ENCODE peak calls at places on chromosomes 7 and 10, in four cellular contexts. C, A, H and S are unnamed samples. For H3K4me1, the result is how much of the 10 kb centered on the place peaks cover.

GRCh38 chr10:17506390-17506789 is 52.0 kb upstream of the ST8SIA6 start:
- DNase-seq in H (no peak), A (no peak), C (no peak), S (no peak)

GRCh38 chr7:106623846-106624245 is 37.1 kb downstream of the CCDC71L start:
- DNase-seq in H (no peak), A (no peak), C (no peak), S (no peak)

GRCh38 chr10:123501148-123501547 is 165.0 kb upstream of the GPR26 start:
- DNase-seq in H (no peak), A (no peak), C (no peak), S (no peak)

GRCh38 chr7:45514944-45515343 is 59.2 kb upstream of the ADCY1 start:
- DNase-seq in A (no peak), C (no peak), H (no peak), S (no peak)

GRCh38 chr10:77105756-77106155 is 531.9 kb downstream of the KCNMA1 start:
- DNase-seq in A (no peak), C (no peak), H (no peak), S (no peak)

GRCh38 chr7:19062216-19062615 is 55.2 kb downstream of the TWIST1 start:
- DNase-seq in C (no peak), A (no peak), H (no peak), S (no peak)

GRCh38 chr7:142583424-142583823 is 165.8 kb upstream of the PRSS1 start:
- DNase-seq in C (peak), H (no peak), A (no peak), S (no peak)

GRCh38 chr10:29748109-29748650 is 113.4 kb upstream of the SVIL start:
- DNase-seq in A (no peak), C (no peak), H (no peak), S (no peak)

GRCh38 chr10:80344912-80345311 is 11.6 kb downstream of the DYDC1 start:
- DNase-seq in C (no peak), A (peak), H (no peak), S (no peak)

GRCh38 chr10:7696545-7696944 is 6.6 kb upstream of the ITIH2 start:
- DNase-seq in H (no peak), A (peak), C (no peak), S (no peak)

GRCh38 chr7:128084896-128085608 is 53.8 kb upstream of the LRRC4 start:
- DNase-seq in A (no peak), H (no peak), C (no peak), S (no peak)

GRCh38 chr10:29811751-29812427 is 177.1 kb upstream of the SVIL start:
- DNase-seq in C (peak), H (no peak), A (no peak), S (peak)

GRCh38 chr7:135653285-135654080 is 8.8 kb upstream of the STMP1 start:
- DNase-seq in C (no peak), H (no peak), A (no peak), S (no peak)

GRCh38 chr7:139916717-139917395 is 87.8 kb downstream of the TBXAS1 start:
- DNase-seq in A (no peak), C (no peak), H (no peak), S (peak)

GRCh38 chr7:20647908-20648776 is 32.7 kb downstream of the ABCB5 start:
- DNase-seq in A (peak), C (peak), H (no peak), S (no peak)

GRCh38 chr7:157498690-157499089 is 161.9 kb downstream of the DNAJB6 start:
- DNase-seq in C (no peak), A (no peak), H (peak), S (no peak)

GRCh38 chr7:13984831-13985685 is 4.4 kb downstream of the ETV1 start:
- DNase-seq in C (no peak), A (no peak), H (no peak), S (no peak)

GRCh38 chr10:96395931-96396877 is 37.4 kb upstream of the OPALIN start:
- DNase-seq in H (peak), A (peak), C (peak), S (peak)

GRCh38 chr7:126842451-126842850 is 410.3 kb downstream of the GRM8 start:
- DNase-seq in C (no peak), A (no peak), H (no peak), S (no peak)

GRCh38 chr10:121608669-121609190 is 10.5 kb upstream of the FGFR2 start:
- DNase-seq in A (peak), C (peak), H (peak), S (peak)

GRCh38 chr10:86311176-86311575 is 55.4 kb downstream of the GRID1 start:
- DNase-seq in A (no peak), H (peak), C (no peak), S (no peak)

GRCh38 chr7:29173458-29173857 is 21.1 kb upstream of the CHN2 start:
- DNase-seq in A (no peak), H (no peak), C (no peak), S (no peak)

GRCh38 chr7:2637066-2637471 is 5.3 kb downstream of the TTYH3 start:
- DNase-seq in C (no peak), H (no peak), A (no peak), S (no peak)
- H3K4me1 ChIP-seq in C (under half), H (half or more), A (half or more), S (under half)

DNA sequence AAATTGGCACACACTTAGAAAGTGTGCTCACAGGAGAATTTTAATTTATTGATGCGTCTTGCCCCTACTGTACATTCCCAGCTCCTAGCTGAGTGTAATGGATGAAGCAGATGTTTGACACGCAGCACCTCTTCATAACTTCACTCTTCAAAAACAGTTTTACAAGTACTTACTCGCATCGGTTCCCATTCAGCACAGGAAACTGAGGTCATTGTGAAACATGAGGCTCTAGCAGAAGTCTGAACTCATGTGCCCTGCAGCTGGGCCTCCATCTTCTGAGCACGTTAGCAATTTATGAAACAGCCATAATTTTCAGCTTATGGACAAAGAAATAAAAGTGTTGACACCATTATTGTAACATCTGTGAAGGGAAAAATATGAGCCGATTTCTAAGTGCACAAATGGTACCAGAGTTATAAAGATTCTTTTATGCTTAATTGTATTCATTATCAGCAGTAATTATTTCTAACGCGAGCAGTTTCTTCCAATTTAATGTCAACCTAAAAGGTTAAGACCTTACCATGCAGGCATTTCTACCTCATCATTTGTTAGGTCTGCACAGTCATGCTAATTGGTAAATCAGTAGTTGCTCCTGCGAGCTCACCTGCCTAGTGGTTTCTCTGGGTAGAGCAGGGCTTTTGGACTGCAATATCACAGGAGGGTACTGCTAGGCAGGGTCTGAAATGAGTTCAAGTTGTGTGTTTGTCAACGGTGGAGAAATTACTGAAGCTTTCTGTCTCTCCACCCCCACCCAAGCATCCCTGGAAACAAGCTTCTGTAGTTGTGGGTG is 558.7 kb upstream of the MGMT start:
- DNase-seq in A (no peak), H (no peak), C (no peak), S (no peak)
- TF ChIP-seq CTCF in A (no peak), H (no peak), C (no peak), S (no peak)

DNA sequence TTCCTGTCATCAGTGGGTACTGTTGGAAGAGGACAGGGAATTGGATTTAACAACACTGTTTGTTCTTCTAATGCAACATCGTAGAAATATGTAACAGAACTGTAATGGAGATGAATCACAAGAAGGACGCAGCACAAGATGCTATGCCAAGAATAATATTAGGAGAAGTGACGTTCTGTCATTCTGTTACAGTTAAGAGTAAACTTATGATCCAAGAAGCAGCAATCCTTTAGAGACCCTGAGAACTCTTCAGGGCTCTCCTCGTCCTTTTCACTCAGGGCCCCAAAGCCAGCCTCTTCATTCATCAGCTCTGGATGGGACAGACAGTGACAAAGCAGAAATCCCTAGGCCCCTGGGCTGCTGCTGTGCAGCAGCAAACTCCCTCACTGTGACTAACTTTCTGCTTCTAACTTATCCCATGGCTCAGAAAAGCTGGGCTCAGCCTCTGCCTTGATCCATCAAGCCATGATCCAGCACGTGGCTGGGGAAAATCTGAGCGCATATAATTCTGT is 8.7 kb upstream of the IL6 start:
- DNase-seq in C (peak), A (no peak), H (no peak), S (no peak)
- TF ChIP-seq POLR2AphosphoS5 in C (peak), A (no peak), H (no peak), S (no peak)

GRCh38 chr7:4739528-4739992 is 35.9 kb upstream of the AP5Z1 start:
- DNase-seq in C (no peak), A (peak), H (no peak), S (no peak)

GRCh38 chr7:4744391-4745264 is 30.8 kb upstream of the AP5Z1 start:
- DNase-seq in C (peak), H (peak), A (peak), S (peak)

GRCh38 chr7:4742852-4743251 is 32.6 kb upstream of the AP5Z1 start:
- DNase-seq in C (no peak), A (no peak), H (no peak), S (no peak)

GRCh38 chr7:4740796-4741195 is 34.6 kb upstream of the AP5Z1 start:
- DNase-seq in A (no peak), H (no peak), C (no peak), S (no peak)

GRCh38 chr7:4742051-4742573 is 33.3 kb upstream of the AP5Z1 start:
- DNase-seq in H (no peak), C (no peak), A (peak), S (peak)
- H3K4me1 ChIP-seq in H (half or more), C (under half), A (half or more), S (under half)

DNA sequence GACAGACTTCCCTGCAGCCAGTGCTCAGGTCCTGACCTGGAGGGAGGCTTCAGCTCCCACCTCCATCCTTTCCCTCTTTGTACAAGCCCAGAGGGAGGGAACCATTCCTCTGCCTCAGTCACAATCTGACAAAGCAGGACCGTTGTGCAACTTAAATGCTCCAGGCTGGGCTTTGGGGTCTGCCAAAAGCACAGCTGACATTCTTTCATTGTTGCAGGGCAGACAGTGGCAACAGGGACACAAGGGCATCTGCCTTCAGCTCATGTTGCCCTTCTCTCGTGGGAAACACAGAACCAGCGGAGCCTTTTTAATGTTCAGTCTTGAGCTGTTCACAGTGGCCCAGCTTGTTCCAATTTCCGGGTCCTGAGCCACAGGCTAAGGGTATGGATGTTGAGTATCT is 155.7 kb upstream of the TNS3 start:
- DNase-seq in A (no peak), H (no peak), C (no peak), S (no peak)
- TF ChIP-seq CTCF in A (no peak), H (no peak), C (no peak), S (no peak)

DNA sequence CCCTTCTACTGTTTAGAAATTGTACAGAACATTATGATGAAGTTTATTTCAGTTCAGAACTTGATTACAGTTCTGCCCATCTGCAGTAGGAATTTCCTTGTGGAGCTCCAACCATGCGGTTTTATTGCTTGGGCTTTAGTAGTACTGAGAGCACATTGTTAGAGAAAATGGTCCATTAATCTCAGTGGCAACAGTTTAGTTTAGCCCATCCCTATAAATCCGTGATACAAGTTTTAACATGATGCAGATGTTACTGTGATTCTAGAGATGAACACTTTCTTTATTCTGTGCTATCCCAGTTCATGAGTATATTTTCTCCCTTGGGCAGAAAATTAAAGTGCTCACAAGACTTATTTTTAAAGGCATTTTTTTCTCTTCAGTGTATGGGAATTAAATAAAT is 84.8 kb upstream of the FZD8 start:
- DNase-seq in H (no peak), C (no peak), A (no peak), S (no peak)
- TF ChIP-seq POLR2AphosphoS5 in H (no peak), C (no peak), A (no peak), S (peak)

GRCh38 chr10:125155669-125156068 is 4.7 kb downstream of the CTBP2 start:
- DNase-seq in H (no peak), A (no peak), C (no peak), S (no peak)

GRCh38 chr10:125156196-125156595 is 4.2 kb downstream of the CTBP2 start:
- DNase-seq in C (no peak), A (no peak), H (no peak), S (no peak)

GRCh38 chr10:125158528-125159485 is 1.6 kb downstream of the CTBP2 start:
- DNase-seq in H (peak), A (no peak), C (peak), S (peak)

GRCh38 chr10:125156739-125157472 is 3.5 kb downstream of the CTBP2 start:
- DNase-seq in A (no peak), C (peak), H (no peak), S (no peak)

DNA sequence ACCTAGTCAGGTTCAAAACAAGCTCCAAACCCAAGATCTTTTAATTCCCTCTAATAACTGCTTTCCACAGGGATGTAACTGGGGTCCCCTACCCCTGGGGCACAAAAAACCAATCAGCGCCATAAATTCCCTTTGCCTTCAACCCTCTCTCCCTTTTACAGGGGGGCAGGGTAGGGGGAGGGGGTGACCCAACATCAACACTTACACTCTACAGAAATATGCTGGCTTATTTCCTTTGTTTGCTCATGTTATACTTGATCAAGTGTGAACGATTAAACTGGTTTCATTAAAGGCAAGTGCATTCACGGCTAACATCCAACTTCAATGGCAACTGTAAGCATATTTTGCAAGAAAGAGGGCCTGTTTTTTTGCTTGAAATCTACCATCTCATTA is 2.9 kb downstream of the CTBP2 start:
- DNase-seq in C (peak), H (no peak), A (no peak), S (no peak)
- H3K4me1 ChIP-seq in C (half or more), H (half or more), A (under half), S (half or more)

GRCh38 chr10:31347705-31348104 is 28.7 kb downstream of the ZEB1 start:
- DNase-seq in A (no peak), H (no peak), C (no peak), S (no peak)

GRCh38 chr10:31352436-31353226 is 33.6 kb downstream of the ZEB1 start:
- DNase-seq in H (no peak), A (no peak), C (no peak), S (no peak)

GRCh38 chr10:31350891-31351290 is 31.9 kb downstream of the ZEB1 start:
- DNase-seq in A (no peak), H (no peak), C (no peak), S (no peak)

GRCh38 chr10:31358688-31359330 is 39.8 kb downstream of the ZEB1 start:
- DNase-seq in A (no peak), C (no peak), H (no peak), S (no peak)

DNA sequence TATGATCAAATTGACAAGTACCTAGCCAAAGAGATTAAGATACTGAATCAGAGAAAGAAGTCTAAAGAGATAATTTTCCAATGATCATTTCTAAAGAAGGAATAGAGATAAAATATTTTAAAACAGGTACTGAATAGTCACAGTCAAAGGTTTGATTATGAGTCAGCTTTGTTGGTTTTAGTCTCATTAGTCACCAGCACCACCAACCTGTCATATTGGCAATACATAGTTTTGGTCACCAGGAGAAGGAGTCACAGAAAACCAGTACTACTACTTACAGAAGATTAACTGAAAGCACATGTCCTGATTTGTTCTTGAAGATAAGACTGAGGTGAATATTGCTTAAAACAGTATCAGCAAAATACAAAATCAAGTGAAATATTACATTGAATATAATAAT is 34.6 kb downstream of the ZEB1 start:
- DNase-seq in A (peak), H (no peak), C (peak), S (no peak)
- TF ChIP-seq CTCF in A (no peak), H (no peak), C (no peak), S (no peak)

GRCh38 chr7:150444141-150444540 is 6.3 kb upstream of the GIMAP8 start:
- DNase-seq in C (no peak), A (no peak), H (no peak), S (no peak)

GRCh38 chr7:150439926-150440325 is 10.5 kb upstream of the GIMAP8 start:
- DNase-seq in C (no peak), H (no peak), A (no peak), S (no peak)

GRCh38 chr7:150441524-150441923 is 8.9 kb upstream of the GIMAP8 start:
- DNase-seq in H (no peak), C (no peak), A (no peak), S (no peak)

GRCh38 chr7:150444674-150445365 is 5.6 kb upstream of the GIMAP8 start:
- DNase-seq in C (no peak), A (no peak), H (no peak), S (no peak)

DNA sequence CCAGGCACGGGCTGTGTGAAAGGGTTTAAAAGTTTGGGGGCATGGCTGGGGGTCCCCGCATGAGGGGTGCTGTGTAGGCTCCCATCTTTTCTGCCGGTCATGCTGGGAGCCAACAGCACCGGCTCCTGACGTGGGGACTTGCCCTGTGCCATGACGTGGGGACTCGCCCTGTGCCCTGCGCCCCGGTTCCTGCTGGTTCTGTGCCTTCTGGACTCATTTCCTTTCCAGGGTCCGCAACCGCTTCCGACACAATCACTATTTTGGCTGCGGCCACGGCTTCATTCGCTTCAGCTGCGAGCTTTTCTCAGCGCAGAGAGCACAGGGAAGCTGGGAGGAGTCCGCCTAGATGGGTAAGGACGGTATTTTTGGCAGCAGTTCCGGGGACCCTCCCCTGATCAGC is 7.6 kb upstream of the GIMAP8 start:
- DNase-seq in C (no peak), H (no peak), A (no peak), S (no peak)
- TF ChIP-seq POLR2AphosphoS5 in C (no peak), H (no peak), A (no peak), S (no peak)